ENCODE peak calls at places on chromosome 12, in six cellular contexts. Y is PC-9; D is cardiac muscle cell; B is effector memory CD4-positive, alpha-beta T cell; J is GM23248; P is CD4-positive, alpha-beta memory T cell. O is an unnamed sample.

GRCh38 chr12:123141615-123142517 is 9.0 kb downstream of the PITPNM2 start:
- DNase-seq in D (peak; percentile 71), P (no peak), J (peak; percentile 91), Y (peak; percentile 75), B (no peak), O (peak; percentile 63)

GRCh38 chr12:95516757-95517156 is 34.5 kb downstream of the USP44 start:
- DNase-seq in B (no peak), P (no peak), D (peak; percentile 21), Y (no peak), J (no peak), O (no peak)

GRCh38 chr12:92469837-92470236 is 233.0 kb upstream of the PLEKHG7 start:
- DNase-seq in Y (no peak), B (no peak), J (peak; percentile 46), P (no peak), D (peak; percentile 31), O (no peak)

GRCh38 chr12:107320929-107321618 is 227.7 kb upstream of the CRY1 start:
- DNase-seq in D (peak; percentile 23), B (peak; percentile 46), Y (peak; percentile 49), P (peak; percentile 82), J (peak; percentile 47), O (no peak)

GRCh38 chr12:102421801-102422583 is 58.4 kb downstream of the IGF1 start:
- DNase-seq in B (no peak), Y (no peak), P (no peak), J (no peak), D (no peak), O (no peak)

GRCh38 chr12:74431821-74432220 is 105.8 kb upstream of the ATXN7L3B start:
- DNase-seq in P (no peak), D (no peak), B (no peak), J (no peak), Y (no peak), O (no peak)

GRCh38 chr12:64178122-64178521 is 44.0 kb downstream of the KICS2 start:
- DNase-seq in J (peak; percentile 85), D (peak; percentile 86), B (no peak), Y (no peak), P (no peak), O (no peak)

GRCh38 chr12:20963303-20963702 is 152.8 kb downstream of the SLCO1B3 start:
- DNase-seq in Y (no peak), B (no peak), J (no peak), P (no peak), D (no peak), O (no peak)

GRCh38 chr12:94768398-94769039 is 118.2 kb upstream of the TMCC3 start:
- DNase-seq in P (no peak), J (no peak), B (no peak), Y (no peak), D (no peak), O (no peak)

GRCh38 chr12:41917827-41918445 is 226.7 kb downstream of the GXYLT1 start:
- DNase-seq in B (no peak), J (no peak), D (peak; percentile 31), P (no peak), Y (no peak), O (no peak)

GRCh38 chr12:55847603-55848329 is 5.0 kb upstream of the MMP19 start:
- DNase-seq in Y (peak; percentile 38), D (peak; percentile 100), B (no peak), P (no peak), J (peak; percentile 99), O (peak; percentile 99)

GRCh38 chr12:125387206-125387605 is 322.0 kb downstream of the AACS start:
- DNase-seq in J (no peak), Y (no peak), B (no peak), P (no peak), D (no peak), O (no peak)

GRCh38 chr12:79373896-79374499 is 316.8 kb downstream of the PAWR start:
- DNase-seq in Y (no peak), D (peak; percentile 38), B (no peak), J (peak; percentile 56), P (no peak), O (no peak)

GRCh38 chr12:46266869-46267617 is 1.8 kb downstream of the SLC38A1 start:
- DNase-seq in Y (peak; percentile 50), J (peak; percentile 77), P (peak; percentile 81), B (peak; percentile 57), D (peak; percentile 74), O (peak; percentile 51)

GRCh38 chr12:116534341-116535121 is 24.6 kb upstream of the MAP1LC3B2 start:
- DNase-seq in D (no peak), Y (no peak), P (no peak), B (no peak), J (peak; percentile 30), O (peak; percentile 68)

GRCh38 chr12:27782481-27782880 is 2.4 kb upstream of the MANSC4 start:
- DNase-seq in B (no peak), J (peak; percentile 13), Y (no peak), P (no peak), D (no peak), O (no peak)

GRCh38 chr12:62248873-62249272 is 11.3 kb upstream of the USP15 start:
- DNase-seq in J (peak; percentile 22), D (peak; percentile 93), B (no peak), Y (no peak), P (no peak), O (no peak)

GRCh38 chr12:85821216-85821615 is 15.0 kb downstream of the RASSF9 start:
- DNase-seq in B (no peak), D (no peak), Y (no peak), J (no peak), P (no peak), O (no peak)

GRCh38 chr12:6685814-6686213 is 3.4 kb downstream of the ZNF384 start:
- DNase-seq in P (no peak), D (no peak), J (no peak), B (no peak), Y (no peak), O (no peak)

GRCh38 chr12:55929306-55929791 is 1.6 kb upstream of the DGKA start:
- DNase-seq in B (peak; percentile 69), J (no peak), P (peak; percentile 93), D (no peak), Y (no peak), O (no peak)

GRCh38 chr12:40016960-40017359 is 88.9 kb downstream of the SLC2A13 start:
- DNase-seq in P (no peak), Y (peak; percentile 36), B (no peak), J (peak; percentile 38), D (peak; percentile 79), O (no peak)

GRCh38 chr12:128942960-128943477 is 89.7 kb downstream of the GLT1D1 start:
- DNase-seq in D (no peak), P (no peak), J (no peak), Y (no peak), B (no peak), O (no peak)

DNA sequence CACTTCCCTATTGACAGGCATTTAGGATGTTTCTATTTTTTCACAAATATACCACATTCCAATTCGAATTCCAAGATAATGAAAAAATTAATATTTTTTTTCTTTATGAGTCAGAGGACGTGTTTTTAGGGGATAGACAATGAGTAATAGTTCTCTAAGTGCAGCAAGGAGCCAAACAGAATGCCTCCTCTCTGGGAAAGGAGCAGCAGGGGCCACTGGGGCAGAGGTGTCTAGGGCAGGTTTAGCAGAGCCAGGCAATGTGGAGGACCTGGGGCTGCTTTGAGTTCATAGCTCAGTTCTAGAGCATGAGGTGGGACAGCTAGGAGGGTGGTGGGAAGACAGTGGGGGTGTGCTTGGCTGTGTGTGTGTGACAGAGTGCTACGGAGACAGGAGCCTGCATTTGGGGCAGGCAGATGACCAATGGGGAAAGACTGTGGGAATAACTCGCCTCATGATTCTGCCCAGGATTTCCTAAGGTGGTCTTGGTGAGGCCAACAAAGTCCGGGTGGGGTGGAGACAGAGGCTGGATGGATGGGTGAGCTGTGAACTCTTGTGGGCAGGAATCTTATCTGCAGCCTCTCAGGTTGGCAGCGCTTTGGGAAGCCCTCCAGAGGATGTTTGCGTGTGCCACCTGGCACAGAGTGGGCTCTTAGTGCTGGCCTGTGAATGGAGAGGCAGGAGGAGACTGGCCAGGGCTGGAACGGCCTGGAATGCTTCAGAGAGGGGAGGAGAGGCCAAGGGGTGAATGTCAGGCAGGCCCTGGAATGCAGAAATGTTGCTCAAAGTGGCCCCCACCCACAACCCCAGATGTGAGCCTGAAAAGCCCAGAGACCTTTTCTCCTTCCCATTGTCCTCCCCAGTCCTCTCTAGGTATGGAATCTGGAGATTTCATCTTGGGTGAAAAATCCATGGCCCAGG is 2.4 kb upstream of the KRT7 start:
- DNase-seq in B (no peak), D (peak; percentile 84), P (no peak), J (peak; percentile 90), Y (peak; percentile 97), O (no peak)
- H3K27ac ChIP-seq in B (no peak overlapping the region), D (no peak overlapping the region), P (no peak overlapping the region), J (peak overlapping the region; percentile 89), Y (peak overlapping the region; percentile 97), O (no peak overlapping the region)

DNA sequence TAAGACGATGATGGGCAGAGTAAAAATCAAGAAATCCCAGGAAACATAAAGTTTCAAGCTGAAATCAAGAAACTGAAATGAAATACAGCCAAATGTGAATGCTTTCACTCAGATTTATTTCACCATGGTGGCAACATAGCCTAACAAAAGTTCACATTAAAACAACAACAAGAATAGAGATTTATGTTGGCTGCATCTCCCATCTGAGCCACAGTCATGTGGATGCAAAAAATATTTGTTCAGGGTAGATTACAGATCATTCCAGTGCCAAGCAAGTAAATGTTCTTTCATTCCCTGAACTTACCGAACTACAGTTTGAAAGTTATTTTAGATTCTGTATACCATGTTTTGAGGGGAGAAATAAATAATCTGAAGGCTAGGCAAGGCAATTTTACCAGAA is 159.9 kb upstream of the TMTC1 start:
- DNase-seq in D (peak; percentile 53), Y (no peak), B (no peak), P (no peak), J (no peak), O (no peak)
- H3K4me1 ChIP-seq in D (no peaks in the 10 kb centered on the region), Y (no peaks in the 10 kb centered on the region), B (no peaks in the 10 kb centered on the region), P (no peaks in the 10 kb centered on the region), J (no peaks in the 10 kb centered on the region), O (no peaks in the 10 kb centered on the region)

DNA sequence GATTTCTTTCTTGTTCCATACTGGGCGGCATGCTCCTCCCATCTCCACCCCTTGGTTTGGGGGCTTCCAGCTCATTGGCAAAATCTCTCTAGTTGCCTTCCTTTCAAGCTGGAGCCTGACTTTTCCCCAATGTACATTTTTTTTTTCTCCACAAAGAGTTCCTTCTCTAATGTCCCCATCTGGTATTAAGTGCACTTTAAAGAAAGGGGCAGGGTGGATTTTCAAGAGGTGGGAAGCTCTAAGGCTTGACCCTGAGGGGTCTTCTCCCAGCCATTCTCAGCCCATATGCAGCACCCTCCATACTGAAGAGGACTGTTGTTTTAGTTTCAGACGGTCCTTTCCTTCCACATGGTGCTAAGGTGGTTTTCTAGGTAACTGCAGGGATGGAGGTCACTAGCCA is 5.8 kb upstream of the PIP4K2C start:
- DNase-seq in Y (no peak), D (no peak), B (no peak), P (no peak), J (no peak), O (no peak)
- H3K27ac ChIP-seq in Y (no peak overlapping the region), D (no peak overlapping the region), B (no peak overlapping the region), P (no peak overlapping the region), J (no peak overlapping the region), O (no peak overlapping the region)

DNA sequence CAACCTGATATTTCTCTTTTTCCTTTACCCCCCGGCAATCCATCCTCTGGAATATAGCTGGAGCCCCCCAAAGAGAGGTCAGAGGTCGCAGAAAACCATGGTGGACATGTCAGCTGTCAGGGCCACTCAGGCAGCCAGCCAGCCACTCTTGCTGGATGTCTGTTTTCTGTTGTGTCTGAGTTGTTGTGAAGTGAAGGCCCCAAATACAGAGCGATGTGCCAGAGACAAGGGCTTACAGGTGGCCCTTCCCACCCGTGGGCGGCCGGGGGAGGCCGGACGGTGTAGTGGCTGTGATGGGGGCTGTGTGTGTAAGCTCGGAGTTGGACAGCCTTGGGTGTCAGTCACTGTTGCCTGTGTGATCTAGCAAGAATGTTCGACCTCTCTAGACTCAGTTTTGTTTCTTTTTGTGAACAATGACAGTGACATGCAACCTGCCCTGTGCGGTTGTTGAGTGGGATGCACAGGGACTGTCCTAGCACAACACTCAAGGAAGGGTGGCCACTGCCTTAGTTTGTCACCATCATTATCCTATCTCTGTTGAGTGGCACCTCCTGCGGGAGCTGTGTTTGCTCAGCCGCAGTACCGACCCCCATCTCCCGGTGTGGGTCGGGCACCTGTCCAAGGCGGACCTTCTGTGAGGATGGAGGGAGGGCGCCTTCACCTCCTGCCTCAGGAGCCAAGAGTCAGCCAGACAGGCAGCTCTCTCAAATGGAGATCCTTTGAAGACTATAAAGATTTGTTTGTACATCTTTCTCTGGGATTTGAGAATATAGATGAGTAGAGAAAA is 141.9 kb downstream of the TSPAN9 start:
- DNase-seq in Y (no peak), P (no peak), D (no peak), B (no peak), J (no peak), O (no peak)
- H3K4me1 ChIP-seq in Y (peaks cover 6% of the 10 kb centered on the region), P (no peaks in the 10 kb centered on the region), D (peaks cover 56% of the 10 kb centered on the region), B (no peaks in the 10 kb centered on the region), J (peaks cover 23% of the 10 kb centered on the region), O (peaks cover 14% of the 10 kb centered on the region)

O was measured in uterus.